ENCODE peak calls at places on chromosomes 16 and 17, in seven cellular contexts. G is left ventricle myocardium inferior, N is WTC11, P is GM12864, M is cardiac muscle cell, W is fibroblast of villous mesenchyme, O is AG04450. Q is an unnamed sample.

GRCh38 chr16:66605177-66605999 is 884 bp downstream of the CMTM3 start:
- DNase-seq in G (peak), N (peak), P (no peak), M (peak), W (peak), O (no peak), Q (peak)

GRCh38 chr16:68347605-68348004 is 36.8 kb downstream of the PRMT7 start:
- DNase-seq in G (no peak), N (no peak), P (no peak), M (no peak), W (no peak), O (no peak), Q (no peak)

GRCh38 chr17:81821147-81821546 is 11.9 kb downstream of the MCRIP1 start:
- DNase-seq in G (no peak), N (no peak), P (no peak), M (no peak), W (no peak), O (no peak), Q (no peak)

GRCh38 chr17:61380217-61380835 is 19.3 kb upstream of the TBX2 start:
- DNase-seq in G (no peak), N (no peak), P (no peak), M (no peak), W (no peak), O (no peak), Q (no peak)

GRCh38 chr17:36849871-36850348 is 87.4 kb upstream of the LHX1 start:
- DNase-seq in G (no peak), N (no peak), P (peak), M (peak), W (peak), O (no peak), Q (no peak)

GRCh38 chr17:60401819-60402218 is 9.9 kb upstream of the USP32 start:
- DNase-seq in G (no peak), N (no peak), P (no peak), M (no peak), W (no peak), O (no peak), Q (no peak)

GRCh38 chr16:22235839-22236745 is 30.0 kb downstream of the EEF2K start:
- DNase-seq in G (peak), N (no peak), P (no peak), M (peak), W (peak), O (no peak), Q (no peak)

GRCh38 chr16:70743791-70744190 is 57.2 kb downstream of the VAC14 start:
- DNase-seq in G (no peak), N (no peak), P (no peak), M (no peak), W (no peak), O (no peak), Q (no peak)

GRCh38 chr17:79108232-79108850 is 33.7 kb downstream of the ENGASE start:
- DNase-seq in G (no peak), N (no peak), P (no peak), M (no peak), W (no peak), O (no peak), Q (no peak)

GRCh38 chr17:41692722-41693521 is 4.2 kb downstream of the EIF1 start:
- DNase-seq in G (no peak), N (no peak), P (no peak), M (no peak), W (no peak), O (no peak), Q (no peak)

GRCh38 chr16:19118938-19119431 is 5.2 kb downstream of the ITPRIPL2 start:
- DNase-seq in G (no peak), N (no peak), P (no peak), M (peak), W (peak), O (peak), Q (no peak)

GRCh38 chr16:56824335-56824734 is 40.7 kb upstream of the SLC12A3 start:
- DNase-seq in G (peak), N (no peak), P (no peak), M (no peak), W (no peak), O (no peak), Q (no peak)

GRCh38 chr16:59355704-59356103 is 621.6 kb upstream of the GOT2 start:
- DNase-seq in G (no peak), N (no peak), P (no peak), M (no peak), W (no peak), O (no peak), Q (no peak)

GRCh38 chr17:61457226-61457983 is 5.2 kb downstream of the TBX4 start:
- DNase-seq in G (no peak), N (peak), P (no peak), M (no peak), W (no peak), O (no peak), Q (peak)

GRCh38 chr16:8990445-8990844 is 26.7 kb upstream of the USP7 start:
- DNase-seq in G (no peak), N (no peak), P (no peak), M (no peak), W (no peak), O (no peak), Q (no peak)

GRCh38 chr16:11916524-11917285 is 949 bp upstream of the GSPT1 start:
- DNase-seq in G (no peak), N (no peak), P (no peak), M (peak), W (peak), O (no peak), Q (no peak)

GRCh38 chr17:68389041-68389440 is 68.3 kb downstream of the WIPI1 start:
- DNase-seq in G (no peak), N (no peak), P (no peak), M (no peak), W (no peak), O (no peak), Q (no peak)

GRCh38 chr17:8918811-8919210 is 46.7 kb downstream of the PIK3R5 start:
- DNase-seq in G (no peak), N (no peak), P (no peak), M (peak), W (no peak), O (no peak), Q (no peak)

GRCh38 chr16:66366433-66367299 is at the start of gene CDH5:
- DNase-seq in G (peak), N (no peak), P (no peak), M (peak), W (no peak), O (no peak), Q (no peak)

GRCh38 chr17:46950997-46951621 is 27.9 kb downstream of the RPRML start:
- DNase-seq in G (no peak), N (no peak), P (no peak), M (peak), W (no peak), O (no peak), Q (no peak)

GRCh38 chr17:29390856-29391631 is 881 bp downstream of the TAOK1 start:
- DNase-seq in G (peak), N (peak), P (no peak), M (peak), W (peak), O (no peak), Q (no peak)

GRCh38 chr17:17352836-17353624 is 49.9 kb downstream of the NT5M start:
- DNase-seq in G (no peak), N (no peak), P (no peak), M (no peak), W (no peak), O (no peak), Q (no peak)

GRCh38 chr17:56029980-56030624 is 123.2 kb upstream of the ANKFN1 start:
- DNase-seq in G (no peak), N (no peak), P (no peak), M (no peak), W (no peak), O (no peak), Q (no peak)

GRCh38 chr16:22373662-22374310 is 633 bp downstream of the CDR2 start:
- DNase-seq in G (peak), N (peak), P (no peak), M (no peak), W (peak), O (no peak), Q (peak)

GRCh38 chr17:49437696-49438438 is 23.2 kb upstream of the PHB1 start:
- DNase-seq in G (no peak), N (no peak), P (no peak), M (no peak), W (no peak), O (no peak), Q (no peak)

GRCh38 chr16:67571981-67572431 is 9.7 kb downstream of the CTCF start:
- DNase-seq in G (no peak), N (no peak), P (no peak), M (peak), W (peak), O (no peak), Q (no peak)

GRCh38 chr17:14044702-14045101 is 24.6 kb upstream of the COX10 start:
- DNase-seq in G (no peak), N (no peak), P (no peak), M (no peak), W (peak), O (no peak), Q (no peak)

GRCh38 chr17:31494259-31495048 is 103.0 kb downstream of the RAB11FIP4 start:
- DNase-seq in G (no peak), N (no peak), P (peak), M (no peak), W (no peak), O (no peak), Q (no peak)

GRCh38 chr16:59356709-59357108 is 622.6 kb upstream of the GOT2 start:
- DNase-seq in G (no peak), N (no peak), P (no peak), M (no peak), W (no peak), O (no peak), Q (no peak)

GRCh38 chr16:11977206-11978041 is 890 bp downstream of the SNX29 start:
- DNase-seq in G (no peak), N (no peak), P (no peak), M (peak), W (peak), O (peak), Q (no peak)

GRCh38 chr16:86941731-86942468 is 363.6 kb downstream of the FOXL1 start:
- DNase-seq in G (no peak), N (no peak), P (no peak), M (no peak), W (no peak), O (no peak), Q (no peak)

GRCh38 chr17:51197754-51198153 is 31.5 kb downstream of the NME2 start:
- DNase-seq in G (no peak), N (no peak), P (no peak), M (no peak), W (no peak), O (no peak), Q (no peak)

GRCh38 chr17:47882695-47883588 is 13.1 kb upstream of the SP2 start:
- DNase-seq in G (no peak), N (no peak), P (no peak), M (no peak), W (no peak), O (no peak), Q (no peak)

GRCh38 chr17:45320349-45320930 is 3.6 kb upstream of the MAP3K14 start:
- DNase-seq in G (no peak), N (no peak), P (no peak), M (no peak), W (peak), O (no peak), Q (no peak)

GRCh38 chr17:31394544-31394943 is 3.1 kb downstream of the RAB11FIP4 start:
- DNase-seq in G (peak), N (peak), P (no peak), M (peak), W (peak), O (peak), Q (peak)

GRCh38 chr17:83177611-83178532 is 98.5 kb downstream of the METRNL start:
- DNase-seq in G (no peak), N (peak), P (no peak), M (no peak), W (no peak), O (no peak), Q (peak)

GRCh38 chr16:53433930-53434435 is 288 bp upstream of the RBL2 start:
- DNase-seq in G (no peak), N (no peak), P (peak), M (peak), W (peak), O (peak), Q (no peak)

GRCh38 chr17:32862940-32863339 is 14.0 kb downstream of the MYO1D start:
- DNase-seq in G (no peak), N (no peak), P (no peak), M (no peak), W (no peak), O (no peak), Q (no peak)

GRCh38 chr16:85289760-85290625 is 177.7 kb upstream of the CIBAR2 start:
- DNase-seq in G (no peak), N (no peak), P (no peak), M (no peak), W (no peak), O (no peak), Q (no peak)
- TF ChIP-seq CTCF in G (no peak), N (no peak), P (no peak), M (no peak), W (no peak), O (no peak), Q (no peak)

GRCh38 chr17:62720126-62720850 is 87.8 kb downstream of the MARCHF10 start:
- DNase-seq in G (no peak), N (no peak), P (peak), M (no peak), W (no peak), O (no peak), Q (no peak)
- TF ChIP-seq CTCF in G (peak), N (no peak), P (peak), M (peak), W (peak), O (peak), Q (peak)

GRCh38 chr16:65121870-65122723 is at the start of gene CDH11:
- DNase-seq in G (peak), N (peak), P (no peak), M (peak), W (peak), O (peak), Q (peak)
- TF ChIP-seq CTCF in G (peak), N (no peak), P (no peak), M (peak), W (peak), O (peak), Q (peak)

GRCh38 chr16:31713071-31713944 is 160.3 kb upstream of the ZNF267 start:
- DNase-seq in G (peak), N (peak), P (peak), M (peak), W (peak), O (peak), Q (peak)
- TF ChIP-seq CTCF in G (no peak), N (no peak), P (no peak), M (no peak), W (no peak), O (no peak), Q (no peak)

GRCh38 chr17:57903961-57904360 is 51.3 kb downstream of the CUEDC1 start:
- DNase-seq in G (no peak), N (no peak), P (no peak), M (no peak), W (no peak), O (no peak), Q (no peak)

GRCh38 chr17:57908278-57908677 is 46.9 kb downstream of the CUEDC1 start:
- DNase-seq in G (no peak), N (no peak), P (no peak), M (no peak), W (no peak), O (no peak), Q (no peak)

GRCh38 chr17:57905875-57906455 is 49.2 kb downstream of the CUEDC1 start:
- DNase-seq in G (no peak), N (no peak), P (no peak), M (no peak), W (no peak), O (no peak), Q (no peak)

GRCh38 chr17:57909548-57909947 is 45.7 kb downstream of the CUEDC1 start:
- DNase-seq in G (no peak), N (no peak), P (no peak), M (no peak), W (no peak), O (no peak), Q (no peak)

DNA sequence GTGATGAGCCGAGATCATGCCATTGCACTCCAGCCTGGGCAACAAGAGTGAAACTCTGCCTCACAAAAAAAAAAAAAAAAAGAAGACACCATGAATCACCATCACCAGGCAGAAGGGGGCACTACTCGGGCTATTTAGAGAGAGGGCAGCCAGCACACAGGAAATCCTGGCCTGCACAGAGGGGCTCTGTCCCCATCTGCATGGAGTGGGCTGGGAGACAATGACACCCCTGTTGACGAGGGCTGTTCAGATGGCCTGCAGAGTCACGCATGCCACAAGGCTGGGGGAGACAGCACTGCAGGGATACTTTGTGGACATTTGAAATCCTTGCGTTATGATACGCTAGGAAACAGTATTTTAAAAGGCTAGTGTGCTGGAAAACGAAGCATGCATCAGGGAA is 48.3 kb downstream of the CUEDC1 start:
- DNase-seq in G (no peak), N (peak), P (no peak), M (no peak), W (peak), O (no peak), Q (no peak)
- TF ChIP-seq CTCF in G (peak), N (no peak), P (peak), M (peak), W (peak), O (peak), Q (peak)

GRCh38 chr17:65085397-65085796 is 28.9 kb upstream of the GNA13 start:
- DNase-seq in G (no peak), N (no peak), P (no peak), M (peak), W (no peak), O (no peak), Q (no peak)

GRCh38 chr17:65078441-65079160 is 22.1 kb upstream of the GNA13 start:
- DNase-seq in G (no peak), N (no peak), P (no peak), M (peak), W (peak), O (no peak), Q (no peak)

GRCh38 chr17:65074778-65075250 is 18.3 kb upstream of the GNA13 start:
- DNase-seq in G (peak), N (no peak), P (no peak), M (peak), W (peak), O (peak), Q (no peak)

GRCh38 chr17:65081439-65081838 is 24.9 kb upstream of the GNA13 start:
- DNase-seq in G (no peak), N (no peak), P (no peak), M (no peak), W (no peak), O (no peak), Q (no peak)

DNA sequence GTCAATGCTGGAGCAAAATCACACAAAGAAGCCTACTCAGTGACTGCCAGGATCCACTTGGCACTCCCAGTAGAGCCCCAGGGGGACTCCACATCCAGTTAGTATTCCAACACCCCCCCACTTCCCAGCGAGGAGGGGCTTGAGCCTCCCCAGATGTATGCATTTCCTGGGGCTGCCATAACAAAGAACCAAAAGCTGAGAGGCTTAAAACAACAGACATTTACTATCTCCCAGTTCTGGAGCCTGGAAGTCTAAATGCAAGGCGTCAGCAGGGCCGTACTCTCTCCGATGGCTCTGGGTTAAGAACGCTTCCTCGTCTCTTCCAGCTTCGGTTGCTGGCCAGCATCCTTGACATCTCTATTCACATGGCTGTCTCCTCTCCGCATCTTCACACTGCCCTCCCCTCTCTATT is 23.0 kb upstream of the GNA13 start:
- DNase-seq in G (no peak), N (peak), P (no peak), M (no peak), W (no peak), O (no peak), Q (no peak)
- TF ChIP-seq CTCF in G (no peak), N (no peak), P (no peak), M (no peak), W (no peak), O (no peak), Q (no peak)

GRCh38 chr16:75109732-75110243 is 6.8 kb downstream of the LDHD start:
- DNase-seq in G (peak), N (no peak), P (no peak), M (no peak), W (no peak), O (no peak), Q (no peak)
- TF ChIP-seq CTCF in G (no peak), N (no peak), P (peak), M (no peak), W (no peak), O (no peak), Q (no peak)

DNA sequence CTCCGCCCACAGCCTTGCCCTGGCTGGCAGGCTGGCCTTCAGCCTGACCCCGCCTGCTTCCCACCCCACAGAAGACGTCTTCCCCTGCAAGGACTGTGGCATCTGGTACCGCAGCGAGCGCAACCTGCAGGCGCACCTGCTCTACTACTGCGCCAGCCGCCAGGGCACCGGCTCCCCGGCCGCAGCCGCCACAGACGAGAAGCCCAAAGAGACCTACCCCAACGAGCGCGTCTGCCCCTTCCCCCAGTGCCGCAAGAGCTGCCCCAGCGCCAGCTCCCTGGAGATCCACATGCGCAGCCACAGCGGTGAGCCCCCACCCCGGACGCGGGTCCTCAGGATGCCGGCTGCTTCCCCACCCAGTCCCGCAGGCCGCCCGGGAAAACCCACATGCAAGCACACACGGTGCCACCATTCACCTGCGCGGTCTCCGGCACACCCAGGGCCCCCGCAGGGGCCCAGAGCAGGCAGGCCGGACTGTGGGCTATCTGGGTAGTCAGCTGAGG is 38.2 kb upstream of the ZC3H18 start:
- DNase-seq in G (no peak), N (no peak), P (no peak), M (no peak), W (no peak), O (no peak), Q (no peak)
- TF ChIP-seq CTCF in G (no peak), N (no peak), P (no peak), M (no peak), W (no peak), O (no peak), Q (no peak)

GRCh38 chr17:69913241-69914015 is 161.6 kb upstream of the KCNJ16 start:
- DNase-seq in G (no peak), N (no peak), P (no peak), M (no peak), W (no peak), O (no peak), Q (no peak)
- TF ChIP-seq CTCF in G (no peak), N (no peak), P (no peak), M (no peak), W (no peak), O (no peak), Q (no peak)

Q was measured in osteocyte.